ENCODE peak calls at places on chromosomes 2 and 18, in four cellular contexts. One of them, this sample, is unnamed. For H3K4me1, the result is how much of the 10 kb centered on the place peaks cover.

GRCh38 chr2:223970343-223971128 is 13.3 kb downstream of the MRPL44 start:
- DNase-seq in fibroblast of lung: peak
- DNase-seq in CD4-positive, CD25-positive, alpha-beta regulatory T cell: peak
- DNase-seq in lower lobe of right lung: no peak
- DNase-seq in this sample: peak

GRCh38 chr2:21676676-21677075 is 552.9 kb downstream of the TDRD15 start:
- DNase-seq in fibroblast of lung: no peak
- DNase-seq in CD4-positive, CD25-positive, alpha-beta regulatory T cell: no peak
- DNase-seq in lower lobe of right lung: no peak
- DNase-seq in this sample: no peak

GRCh38 chr2:105184420-105184819 is 57.1 kb upstream of the GPR45 start:
- DNase-seq in fibroblast of lung: no peak
- DNase-seq in CD4-positive, CD25-positive, alpha-beta regulatory T cell: no peak
- DNase-seq in lower lobe of right lung: no peak
- DNase-seq in this sample: no peak

GRCh38 chr18:61569176-61569892 is 236.1 kb downstream of the CDH20 start:
- DNase-seq in fibroblast of lung: peak
- DNase-seq in CD4-positive, CD25-positive, alpha-beta regulatory T cell: no peak
- DNase-seq in lower lobe of right lung: no peak
- DNase-seq in this sample: no peak

GRCh38 chr2:108444941-108445840 is 3.8 kb upstream of the GCC2 start:
- DNase-seq in fibroblast of lung: peak
- DNase-seq in CD4-positive, CD25-positive, alpha-beta regulatory T cell: no peak
- DNase-seq in lower lobe of right lung: no peak
- DNase-seq in this sample: no peak

GRCh38 chr2:175855794-175856453 is 146.1 kb downstream of the LNPK start:
- DNase-seq in fibroblast of lung: peak
- DNase-seq in CD4-positive, CD25-positive, alpha-beta regulatory T cell: no peak
- DNase-seq in lower lobe of right lung: no peak
- DNase-seq in this sample: no peak

GRCh38 chr2:206920310-206920709 is 19.0 kb upstream of the CPO start:
- DNase-seq in fibroblast of lung: no peak
- DNase-seq in CD4-positive, CD25-positive, alpha-beta regulatory T cell: no peak
- DNase-seq in lower lobe of right lung: no peak
- DNase-seq in this sample: no peak

GRCh38 chr2:105607920-105608504 is 136.7 kb upstream of the NCK2 start:
- DNase-seq in fibroblast of lung: no peak
- DNase-seq in CD4-positive, CD25-positive, alpha-beta regulatory T cell: no peak
- DNase-seq in lower lobe of right lung: no peak
- DNase-seq in this sample: no peak

GRCh38 chr18:74116628-74117554 is 30.7 kb downstream of the FBXO15 start:
- DNase-seq in fibroblast of lung: peak
- DNase-seq in CD4-positive, CD25-positive, alpha-beta regulatory T cell: peak
- DNase-seq in lower lobe of right lung: no peak
- DNase-seq in this sample: peak

GRCh38 chr18:48183613-48184012 is 225.6 kb downstream of the ZBTB7C start:
- DNase-seq in fibroblast of lung: no peak
- DNase-seq in CD4-positive, CD25-positive, alpha-beta regulatory T cell: no peak
- DNase-seq in lower lobe of right lung: no peak
- DNase-seq in this sample: no peak

GRCh38 chr2:205650450-205650849 is 31.9 kb upstream of the NRP2 start:
- DNase-seq in fibroblast of lung: peak
- DNase-seq in CD4-positive, CD25-positive, alpha-beta regulatory T cell: no peak
- DNase-seq in lower lobe of right lung: no peak
- DNase-seq in this sample: no peak

GRCh38 chr18:36349552-36349951 is 52.0 kb downstream of the FHOD3 start:
- DNase-seq in fibroblast of lung: no peak
- DNase-seq in CD4-positive, CD25-positive, alpha-beta regulatory T cell: no peak
- DNase-seq in lower lobe of right lung: no peak
- DNase-seq in this sample: no peak

DNA sequence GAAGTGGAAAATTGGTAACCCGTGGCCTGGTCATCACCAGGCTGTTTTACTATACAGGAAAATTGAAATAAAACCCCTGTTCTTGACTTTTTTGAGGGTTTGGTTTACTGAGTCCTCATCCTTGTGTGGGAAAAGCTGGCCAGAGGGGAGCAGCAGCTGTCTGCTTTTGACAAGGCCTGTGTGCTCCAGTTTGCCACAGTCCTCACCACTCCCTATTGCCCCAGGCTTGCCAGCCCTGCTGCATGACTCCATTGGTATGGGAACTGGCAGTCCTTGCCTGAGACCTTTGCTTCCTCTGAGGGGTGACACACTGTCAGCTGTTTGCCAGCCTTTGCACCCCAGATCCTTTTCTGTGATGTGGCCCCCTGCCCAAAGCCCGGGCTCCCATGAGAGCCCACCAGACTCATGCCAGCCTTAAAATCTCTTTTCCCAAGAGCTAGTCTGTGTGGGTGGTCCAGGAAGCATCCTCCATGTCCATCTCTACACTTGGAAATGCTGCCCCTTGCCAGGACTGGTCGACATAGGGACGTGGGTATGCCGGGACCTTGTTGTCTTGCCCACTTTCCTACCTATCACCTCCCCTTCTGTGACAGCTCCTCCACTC is 39.0 kb downstream of the GLI2 start:
- DNase-seq in fibroblast of lung: no peak
- DNase-seq in CD4-positive, CD25-positive, alpha-beta regulatory T cell: no peak
- DNase-seq in lower lobe of right lung: no peak
- DNase-seq in this sample: no peak
- H3K4me1 ChIP-seq in fibroblast of lung: under half
- H3K4me1 ChIP-seq in CD4-positive, CD25-positive, alpha-beta regulatory T cell: under half
- H3K4me1 ChIP-seq in lower lobe of right lung: under half
- H3K4me1 ChIP-seq in this sample: under half

DNA sequence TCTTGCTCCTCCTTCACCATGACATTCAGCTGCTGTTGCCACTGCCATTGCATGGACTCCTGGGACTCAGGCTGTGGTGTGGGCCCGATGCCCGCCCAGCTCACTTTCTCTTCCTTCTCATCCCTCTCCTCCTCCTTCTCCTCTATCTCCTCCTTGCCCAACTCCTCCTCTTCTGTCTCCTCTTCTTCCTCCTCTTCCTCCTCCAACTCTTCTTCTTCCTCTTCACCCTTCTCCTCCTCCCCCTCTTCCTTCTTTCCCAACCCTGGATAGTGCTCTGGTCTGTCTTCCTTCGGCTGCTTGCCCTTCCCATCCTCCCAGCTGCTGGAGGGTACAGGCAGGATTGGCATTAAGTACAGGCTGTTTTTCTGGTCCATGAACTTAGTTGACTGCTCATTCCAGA is 10.8 kb upstream of the CRYBA2 start:
- DNase-seq in fibroblast of lung: no peak
- DNase-seq in CD4-positive, CD25-positive, alpha-beta regulatory T cell: no peak
- DNase-seq in lower lobe of right lung: no peak
- DNase-seq in this sample: no peak
- H3K4me1 ChIP-seq in fibroblast of lung: under half
- H3K4me1 ChIP-seq in CD4-positive, CD25-positive, alpha-beta regulatory T cell: under half
- H3K4me1 ChIP-seq in lower lobe of right lung: under half
- H3K4me1 ChIP-seq in this sample: under half

GRCh38 chr2:85266424-85267041 is 61.3 kb downstream of the TGOLN2 start:
- DNase-seq in fibroblast of lung: peak
- DNase-seq in CD4-positive, CD25-positive, alpha-beta regulatory T cell: peak
- DNase-seq in lower lobe of right lung: peak
- DNase-seq in this sample: peak
- H3K4me1 ChIP-seq in fibroblast of lung: under half
- H3K4me1 ChIP-seq in CD4-positive, CD25-positive, alpha-beta regulatory T cell: under half
- H3K4me1 ChIP-seq in lower lobe of right lung: under half
- H3K4me1 ChIP-seq in this sample: under half

DNA sequence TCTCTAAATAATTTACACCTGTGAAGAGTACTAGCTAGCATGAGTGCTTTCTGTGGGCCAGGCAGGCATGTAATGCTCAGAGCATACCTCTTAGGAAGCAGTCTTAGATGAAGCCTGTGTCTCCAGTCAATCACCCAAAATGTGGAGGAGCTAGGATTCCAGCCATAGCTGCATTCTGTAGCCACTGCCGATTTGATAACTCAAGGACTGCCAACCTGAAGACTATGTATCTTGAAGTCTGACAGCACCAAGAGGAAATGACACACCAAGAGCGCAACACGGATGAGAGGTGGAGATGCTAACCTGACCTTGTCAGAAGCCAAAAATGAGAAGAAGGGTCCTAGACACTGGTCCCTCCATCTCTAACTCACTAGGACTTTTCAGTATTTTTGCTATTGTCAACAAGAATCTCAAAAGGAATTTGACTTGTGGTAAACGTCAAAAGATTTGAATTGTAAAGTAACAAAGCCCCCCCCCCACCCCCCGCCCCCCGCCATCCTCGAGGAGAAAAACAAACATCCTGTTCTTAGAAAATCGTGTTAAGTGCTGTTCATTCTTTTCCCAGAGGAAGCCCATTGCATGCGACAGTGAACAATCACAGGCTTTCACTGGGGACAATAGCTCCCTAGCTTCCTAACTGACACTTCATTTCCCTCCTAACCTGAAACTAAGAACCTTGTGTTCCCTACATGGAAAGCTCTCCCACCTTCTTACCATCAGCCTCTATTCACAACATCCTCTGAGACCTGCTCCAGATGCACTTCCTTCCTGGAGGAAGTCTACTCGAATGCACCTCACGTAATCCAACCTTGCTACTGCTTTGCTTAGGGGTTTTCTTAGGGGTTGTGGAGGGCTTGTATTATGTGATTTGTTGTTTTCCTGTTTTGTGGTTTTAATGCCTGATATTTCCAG is 14.7 kb downstream of the CDC42EP3 start:
- DNase-seq in fibroblast of lung: no peak
- DNase-seq in CD4-positive, CD25-positive, alpha-beta regulatory T cell: no peak
- DNase-seq in lower lobe of right lung: no peak
- DNase-seq in this sample: no peak
- H3K4me1 ChIP-seq in fibroblast of lung: under half
- H3K4me1 ChIP-seq in CD4-positive, CD25-positive, alpha-beta regulatory T cell: half or more
- H3K4me1 ChIP-seq in lower lobe of right lung: half or more
- H3K4me1 ChIP-seq in this sample: under half

GRCh38 chr2:10428355-10428754 is 19.8 kb downstream of the ODC1 start:
- DNase-seq in fibroblast of lung: no peak
- DNase-seq in CD4-positive, CD25-positive, alpha-beta regulatory T cell: no peak
- DNase-seq in lower lobe of right lung: no peak
- DNase-seq in this sample: no peak
- H3K4me1 ChIP-seq in fibroblast of lung: under half
- H3K4me1 ChIP-seq in CD4-positive, CD25-positive, alpha-beta regulatory T cell: under half
- H3K4me1 ChIP-seq in lower lobe of right lung: under half
- H3K4me1 ChIP-seq in this sample: half or more

GRCh38 chr18:22191346-22191710 is 21.9 kb downstream of the GATA6 start:
- DNase-seq in fibroblast of lung: peak
- DNase-seq in CD4-positive, CD25-positive, alpha-beta regulatory T cell: no peak
- DNase-seq in lower lobe of right lung: no peak
- DNase-seq in this sample: no peak
- H3K4me1 ChIP-seq in fibroblast of lung: under half
- H3K4me1 ChIP-seq in CD4-positive, CD25-positive, alpha-beta regulatory T cell: under half
- H3K4me1 ChIP-seq in lower lobe of right lung: half or more
- H3K4me1 ChIP-seq in this sample: under half

GRCh38 chr2:23596316-23596885 is 211.4 kb downstream of the KLHL29 start:
- DNase-seq in fibroblast of lung: peak
- DNase-seq in CD4-positive, CD25-positive, alpha-beta regulatory T cell: no peak
- DNase-seq in lower lobe of right lung: no peak
- DNase-seq in this sample: no peak
- H3K4me1 ChIP-seq in fibroblast of lung: under half
- H3K4me1 ChIP-seq in CD4-positive, CD25-positive, alpha-beta regulatory T cell: under half
- H3K4me1 ChIP-seq in lower lobe of right lung: under half
- H3K4me1 ChIP-seq in this sample: under half

DNA sequence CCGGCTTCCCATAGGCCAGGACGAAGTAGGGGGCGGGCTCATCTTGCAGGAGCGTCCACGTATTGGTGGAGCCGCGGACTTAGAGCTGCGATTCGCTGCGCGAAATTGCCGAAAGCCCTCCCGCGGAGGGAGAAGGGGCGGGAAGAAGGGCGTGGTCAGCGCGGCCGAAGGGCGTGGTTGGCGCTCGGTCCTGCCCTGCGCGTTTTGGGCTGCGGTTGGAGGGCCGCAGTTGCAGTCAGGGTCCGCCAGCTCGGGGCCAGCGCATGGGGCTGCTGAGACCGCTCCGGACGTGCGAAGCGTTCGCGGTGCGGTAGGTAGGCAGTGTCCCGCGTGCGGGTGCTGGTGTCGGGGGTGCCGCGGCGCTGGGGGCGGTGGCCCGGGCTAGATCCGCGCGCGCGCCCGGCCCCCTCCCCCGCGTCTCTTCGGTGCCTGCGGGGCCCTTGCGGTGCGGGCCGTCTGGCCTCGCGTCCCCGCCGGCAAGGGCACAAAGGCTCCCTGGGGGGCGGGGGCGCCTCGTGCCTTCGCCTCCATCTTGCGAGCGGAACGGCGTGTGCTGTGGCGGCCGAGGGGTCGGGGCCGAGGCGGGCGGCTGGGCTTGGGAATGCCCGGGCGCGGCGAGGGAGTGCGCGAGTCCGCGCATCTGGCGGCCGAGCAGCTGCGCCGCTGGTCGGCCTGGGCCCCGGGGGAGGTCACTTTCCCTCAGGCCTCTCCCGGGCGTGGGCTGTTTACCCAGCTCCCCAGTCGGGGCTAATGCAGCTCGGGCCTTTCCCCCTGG is at the start of gene CEP68:
- DNase-seq in fibroblast of lung: peak
- DNase-seq in CD4-positive, CD25-positive, alpha-beta regulatory T cell: peak
- DNase-seq in lower lobe of right lung: peak
- DNase-seq in this sample: peak
- H3K4me1 ChIP-seq in fibroblast of lung: under half
- H3K4me1 ChIP-seq in CD4-positive, CD25-positive, alpha-beta regulatory T cell: half or more
- H3K4me1 ChIP-seq in lower lobe of right lung: under half
- H3K4me1 ChIP-seq in this sample: under half

DNA sequence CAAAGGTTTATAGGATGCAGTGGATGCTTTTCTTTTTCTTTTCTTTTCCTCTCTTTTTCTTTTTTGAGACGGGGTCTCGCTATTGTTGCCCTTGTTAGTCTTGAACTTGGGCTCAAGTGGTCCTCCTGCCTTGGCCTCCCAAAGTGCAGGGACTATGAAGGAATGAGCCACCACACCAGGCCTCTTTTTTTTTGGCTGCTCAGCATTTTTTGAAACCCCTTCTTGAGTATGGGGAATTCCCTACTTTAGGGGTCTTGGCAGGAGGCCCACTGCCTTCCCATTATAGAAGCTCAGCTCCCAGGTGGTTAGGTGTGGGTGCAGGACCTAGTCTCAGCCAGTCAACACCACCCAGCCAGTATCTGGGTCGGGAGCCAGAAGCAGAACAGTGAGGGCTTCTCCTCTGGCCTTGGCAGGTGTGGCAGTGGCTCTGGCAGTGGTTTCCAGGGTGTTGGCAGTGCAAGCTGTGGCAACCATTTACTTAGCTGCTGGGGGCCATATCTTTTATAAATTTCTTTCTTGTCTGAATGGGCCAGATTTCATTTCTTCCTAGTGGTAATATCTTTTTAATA is 51.4 kb upstream of the ACYP2 start:
- DNase-seq in fibroblast of lung: no peak
- DNase-seq in CD4-positive, CD25-positive, alpha-beta regulatory T cell: no peak
- DNase-seq in lower lobe of right lung: no peak
- DNase-seq in this sample: no peak
- H3K4me1 ChIP-seq in fibroblast of lung: under half
- H3K4me1 ChIP-seq in CD4-positive, CD25-positive, alpha-beta regulatory T cell: under half
- H3K4me1 ChIP-seq in lower lobe of right lung: under half
- H3K4me1 ChIP-seq in this sample: under half